ENCODE peak calls at places on chromosomes 3 and 15, in ten cellular contexts. One of them, this sample, is unnamed.

GRCh38 chr3:139252719-139253118 is 91.1 kb upstream of the MRPS22 start:
- DNase-seq in stimulated activated naive CD8-positive, alpha-beta T cell treated with anti-CD3 and anti-CD28 coated beads, Interleukin-15, Interleukin-2, amounts not matched to agents 100 U/mL and 50 U/mL, for 24 hours: no peak
- DNase-seq in progenitor cell of endocrine pancreas: no peak
- DNase-seq in GM12864: no peak
- DNase-seq in dermis blood vessel endothelial cell: no peak
- DNase-seq in H7: no peak
- DNase-seq in stimulated activated CD4-positive, alpha-beta T cell treated with anti-CD3 and anti-CD28 coated beads, TNF-alpha, amount 100 ng/mL, for 48 hours: no peak
- DNase-seq in aorta: no peak
- DNase-seq in H54: no peak
- DNase-seq in RWPE1: no peak
- DNase-seq in this sample: no peak

GRCh38 chr3:53168175-53168923 is 7.3 kb downstream of the PRKCD start:
- DNase-seq in stimulated activated naive CD8-positive, alpha-beta T cell treated with anti-CD3 and anti-CD28 coated beads, Interleukin-15, Interleukin-2, amounts not matched to agents 100 U/mL and 50 U/mL, for 24 hours: no peak
- DNase-seq in progenitor cell of endocrine pancreas: no peak
- DNase-seq in GM12864: no peak
- DNase-seq in dermis blood vessel endothelial cell: no peak
- DNase-seq in H7: peak
- DNase-seq in stimulated activated CD4-positive, alpha-beta T cell treated with anti-CD3 and anti-CD28 coated beads, TNF-alpha, amount 100 ng/mL, for 48 hours: no peak
- DNase-seq in aorta: peak
- DNase-seq in H54: no peak
- DNase-seq in RWPE1: no peak
- DNase-seq in this sample: no peak

GRCh38 chr3:141746962-141747361 is 8.9 kb downstream of the RNF7 start:
- DNase-seq in stimulated activated naive CD8-positive, alpha-beta T cell treated with anti-CD3 and anti-CD28 coated beads, Interleukin-15, Interleukin-2, amounts not matched to agents 100 U/mL and 50 U/mL, for 24 hours: no peak
- DNase-seq in progenitor cell of endocrine pancreas: no peak
- DNase-seq in GM12864: no peak
- DNase-seq in dermis blood vessel endothelial cell: no peak
- DNase-seq in H7: no peak
- DNase-seq in stimulated activated CD4-positive, alpha-beta T cell treated with anti-CD3 and anti-CD28 coated beads, TNF-alpha, amount 100 ng/mL, for 48 hours: no peak
- DNase-seq in aorta: no peak
- DNase-seq in H54: no peak
- DNase-seq in RWPE1: no peak
- DNase-seq in this sample: no peak

GRCh38 chr3:50616003-50616769 is 765 bp upstream of the MAPKAPK3 start:
- DNase-seq in stimulated activated naive CD8-positive, alpha-beta T cell treated with anti-CD3 and anti-CD28 coated beads, Interleukin-15, Interleukin-2, amounts not matched to agents 100 U/mL and 50 U/mL, for 24 hours: peak
- DNase-seq in progenitor cell of endocrine pancreas: peak
- DNase-seq in GM12864: peak
- DNase-seq in dermis blood vessel endothelial cell: peak
- DNase-seq in H7: peak
- DNase-seq in stimulated activated CD4-positive, alpha-beta T cell treated with anti-CD3 and anti-CD28 coated beads, TNF-alpha, amount 100 ng/mL, for 48 hours: peak
- DNase-seq in aorta: peak
- DNase-seq in H54: peak
- DNase-seq in RWPE1: peak
- DNase-seq in this sample: peak

GRCh38 chr3:189563841-189564563 is 67.2 kb upstream of the TP63 start:
- DNase-seq in stimulated activated naive CD8-positive, alpha-beta T cell treated with anti-CD3 and anti-CD28 coated beads, Interleukin-15, Interleukin-2, amounts not matched to agents 100 U/mL and 50 U/mL, for 24 hours: peak
- DNase-seq in progenitor cell of endocrine pancreas: no peak
- DNase-seq in GM12864: peak
- DNase-seq in dermis blood vessel endothelial cell: no peak
- DNase-seq in H7: no peak
- DNase-seq in stimulated activated CD4-positive, alpha-beta T cell treated with anti-CD3 and anti-CD28 coated beads, TNF-alpha, amount 100 ng/mL, for 48 hours: peak
- DNase-seq in aorta: no peak
- DNase-seq in H54: peak
- DNase-seq in RWPE1: peak
- DNase-seq in this sample: peak

GRCh38 chr3:38227989-38228388 is 37.6 kb upstream of the SLC22A13 start:
- DNase-seq in stimulated activated naive CD8-positive, alpha-beta T cell treated with anti-CD3 and anti-CD28 coated beads, Interleukin-15, Interleukin-2, amounts not matched to agents 100 U/mL and 50 U/mL, for 24 hours: no peak
- DNase-seq in progenitor cell of endocrine pancreas: no peak
- DNase-seq in GM12864: no peak
- DNase-seq in dermis blood vessel endothelial cell: peak
- DNase-seq in H7: no peak
- DNase-seq in stimulated activated CD4-positive, alpha-beta T cell treated with anti-CD3 and anti-CD28 coated beads, TNF-alpha, amount 100 ng/mL, for 48 hours: no peak
- DNase-seq in aorta: no peak
- DNase-seq in H54: no peak
- DNase-seq in RWPE1: peak
- DNase-seq in this sample: peak

GRCh38 chr15:80163217-80163616 is 10.4 kb downstream of the FAH start:
- DNase-seq in stimulated activated naive CD8-positive, alpha-beta T cell treated with anti-CD3 and anti-CD28 coated beads, Interleukin-15, Interleukin-2, amounts not matched to agents 100 U/mL and 50 U/mL, for 24 hours: no peak
- DNase-seq in progenitor cell of endocrine pancreas: no peak
- DNase-seq in GM12864: no peak
- DNase-seq in dermis blood vessel endothelial cell: no peak
- DNase-seq in H7: peak
- DNase-seq in stimulated activated CD4-positive, alpha-beta T cell treated with anti-CD3 and anti-CD28 coated beads, TNF-alpha, amount 100 ng/mL, for 48 hours: no peak
- DNase-seq in aorta: no peak
- DNase-seq in H54: no peak
- DNase-seq in RWPE1: no peak
- DNase-seq in this sample: no peak

GRCh38 chr15:66621491-66622467 is 56.0 kb upstream of the LCTL start:
- DNase-seq in stimulated activated naive CD8-positive, alpha-beta T cell treated with anti-CD3 and anti-CD28 coated beads, Interleukin-15, Interleukin-2, amounts not matched to agents 100 U/mL and 50 U/mL, for 24 hours: no peak
- DNase-seq in progenitor cell of endocrine pancreas: no peak
- DNase-seq in GM12864: no peak
- DNase-seq in dermis blood vessel endothelial cell: no peak
- DNase-seq in H7: peak
- DNase-seq in stimulated activated CD4-positive, alpha-beta T cell treated with anti-CD3 and anti-CD28 coated beads, TNF-alpha, amount 100 ng/mL, for 48 hours: no peak
- DNase-seq in aorta: no peak
- DNase-seq in H54: no peak
- DNase-seq in RWPE1: no peak
- DNase-seq in this sample: no peak

GRCh38 chr3:183937601-183938286 is 53.1 kb upstream of the PARL start:
- DNase-seq in stimulated activated naive CD8-positive, alpha-beta T cell treated with anti-CD3 and anti-CD28 coated beads, Interleukin-15, Interleukin-2, amounts not matched to agents 100 U/mL and 50 U/mL, for 24 hours: no peak
- DNase-seq in progenitor cell of endocrine pancreas: no peak
- DNase-seq in GM12864: no peak
- DNase-seq in dermis blood vessel endothelial cell: no peak
- DNase-seq in H7: no peak
- DNase-seq in stimulated activated CD4-positive, alpha-beta T cell treated with anti-CD3 and anti-CD28 coated beads, TNF-alpha, amount 100 ng/mL, for 48 hours: no peak
- DNase-seq in aorta: no peak
- DNase-seq in H54: no peak
- DNase-seq in RWPE1: no peak
- DNase-seq in this sample: no peak

GRCh38 chr15:68424754-68425390 is 7.1 kb downstream of the ITGA11 start:
- DNase-seq in stimulated activated naive CD8-positive, alpha-beta T cell treated with anti-CD3 and anti-CD28 coated beads, Interleukin-15, Interleukin-2, amounts not matched to agents 100 U/mL and 50 U/mL, for 24 hours: no peak
- DNase-seq in progenitor cell of endocrine pancreas: no peak
- DNase-seq in GM12864: no peak
- DNase-seq in dermis blood vessel endothelial cell: no peak
- DNase-seq in H7: no peak
- DNase-seq in stimulated activated CD4-positive, alpha-beta T cell treated with anti-CD3 and anti-CD28 coated beads, TNF-alpha, amount 100 ng/mL, for 48 hours: no peak
- DNase-seq in aorta: no peak
- DNase-seq in H54: no peak
- DNase-seq in RWPE1: no peak
- DNase-seq in this sample: no peak

GRCh38 chr15:51104512-51104911 is 9.8 kb upstream of the TNFAIP8L3 start:
- DNase-seq in stimulated activated naive CD8-positive, alpha-beta T cell treated with anti-CD3 and anti-CD28 coated beads, Interleukin-15, Interleukin-2, amounts not matched to agents 100 U/mL and 50 U/mL, for 24 hours: no peak
- DNase-seq in progenitor cell of endocrine pancreas: no peak
- DNase-seq in GM12864: no peak
- DNase-seq in dermis blood vessel endothelial cell: no peak
- DNase-seq in H7: no peak
- DNase-seq in stimulated activated CD4-positive, alpha-beta T cell treated with anti-CD3 and anti-CD28 coated beads, TNF-alpha, amount 100 ng/mL, for 48 hours: no peak
- DNase-seq in aorta: peak
- DNase-seq in H54: no peak
- DNase-seq in RWPE1: no peak
- DNase-seq in this sample: no peak

GRCh38 chr15:81442454-81442853 is 68.4 kb upstream of the TMC3 start:
- DNase-seq in stimulated activated naive CD8-positive, alpha-beta T cell treated with anti-CD3 and anti-CD28 coated beads, Interleukin-15, Interleukin-2, amounts not matched to agents 100 U/mL and 50 U/mL, for 24 hours: no peak
- DNase-seq in progenitor cell of endocrine pancreas: no peak
- DNase-seq in GM12864: no peak
- DNase-seq in dermis blood vessel endothelial cell: no peak
- DNase-seq in H7: no peak
- DNase-seq in stimulated activated CD4-positive, alpha-beta T cell treated with anti-CD3 and anti-CD28 coated beads, TNF-alpha, amount 100 ng/mL, for 48 hours: no peak
- DNase-seq in aorta: no peak
- DNase-seq in H54: no peak
- DNase-seq in RWPE1: no peak
- DNase-seq in this sample: no peak

GRCh38 chr15:52178765-52179164 is 12.4 kb downstream of the GNB5 start:
- DNase-seq in stimulated activated naive CD8-positive, alpha-beta T cell treated with anti-CD3 and anti-CD28 coated beads, Interleukin-15, Interleukin-2, amounts not matched to agents 100 U/mL and 50 U/mL, for 24 hours: no peak
- DNase-seq in progenitor cell of endocrine pancreas: no peak
- DNase-seq in GM12864: no peak
- DNase-seq in dermis blood vessel endothelial cell: peak
- DNase-seq in H7: no peak
- DNase-seq in stimulated activated CD4-positive, alpha-beta T cell treated with anti-CD3 and anti-CD28 coated beads, TNF-alpha, amount 100 ng/mL, for 48 hours: no peak
- DNase-seq in aorta: no peak
- DNase-seq in H54: no peak
- DNase-seq in RWPE1: peak
- DNase-seq in this sample: peak

GRCh38 chr3:189123595-189124387 is 48.0 kb upstream of the TPRG1 start:
- DNase-seq in stimulated activated naive CD8-positive, alpha-beta T cell treated with anti-CD3 and anti-CD28 coated beads, Interleukin-15, Interleukin-2, amounts not matched to agents 100 U/mL and 50 U/mL, for 24 hours: no peak
- DNase-seq in progenitor cell of endocrine pancreas: no peak
- DNase-seq in GM12864: no peak
- DNase-seq in dermis blood vessel endothelial cell: no peak
- DNase-seq in H7: no peak
- DNase-seq in stimulated activated CD4-positive, alpha-beta T cell treated with anti-CD3 and anti-CD28 coated beads, TNF-alpha, amount 100 ng/mL, for 48 hours: no peak
- DNase-seq in aorta: no peak
- DNase-seq in H54: no peak
- DNase-seq in RWPE1: no peak
- DNase-seq in this sample: no peak

GRCh38 chr3:62318365-62318751 is 55.0 kb downstream of the FEZF2 start:
- DNase-seq in stimulated activated naive CD8-positive, alpha-beta T cell treated with anti-CD3 and anti-CD28 coated beads, Interleukin-15, Interleukin-2, amounts not matched to agents 100 U/mL and 50 U/mL, for 24 hours: no peak
- DNase-seq in progenitor cell of endocrine pancreas: no peak
- DNase-seq in GM12864: no peak
- DNase-seq in dermis blood vessel endothelial cell: no peak
- DNase-seq in H7: no peak
- DNase-seq in stimulated activated CD4-positive, alpha-beta T cell treated with anti-CD3 and anti-CD28 coated beads, TNF-alpha, amount 100 ng/mL, for 48 hours: no peak
- DNase-seq in aorta: no peak
- DNase-seq in H54: no peak
- DNase-seq in RWPE1: no peak
- DNase-seq in this sample: no peak

GRCh38 chr3:177781686-177782161 is 584.4 kb upstream of the TBL1XR1 start:
- DNase-seq in stimulated activated naive CD8-positive, alpha-beta T cell treated with anti-CD3 and anti-CD28 coated beads, Interleukin-15, Interleukin-2, amounts not matched to agents 100 U/mL and 50 U/mL, for 24 hours: no peak
- DNase-seq in progenitor cell of endocrine pancreas: no peak
- DNase-seq in GM12864: no peak
- DNase-seq in dermis blood vessel endothelial cell: no peak
- DNase-seq in H7: no peak
- DNase-seq in stimulated activated CD4-positive, alpha-beta T cell treated with anti-CD3 and anti-CD28 coated beads, TNF-alpha, amount 100 ng/mL, for 48 hours: no peak
- DNase-seq in aorta: peak
- DNase-seq in H54: no peak
- DNase-seq in RWPE1: no peak
- DNase-seq in this sample: no peak

GRCh38 chr3:55416381-55416821 is 70.7 kb downstream of the WNT5A start:
- DNase-seq in stimulated activated naive CD8-positive, alpha-beta T cell treated with anti-CD3 and anti-CD28 coated beads, Interleukin-15, Interleukin-2, amounts not matched to agents 100 U/mL and 50 U/mL, for 24 hours: no peak
- DNase-seq in progenitor cell of endocrine pancreas: no peak
- DNase-seq in GM12864: no peak
- DNase-seq in dermis blood vessel endothelial cell: no peak
- DNase-seq in H7: no peak
- DNase-seq in stimulated activated CD4-positive, alpha-beta T cell treated with anti-CD3 and anti-CD28 coated beads, TNF-alpha, amount 100 ng/mL, for 48 hours: no peak
- DNase-seq in aorta: no peak
- DNase-seq in H54: peak
- DNase-seq in RWPE1: peak
- DNase-seq in this sample: no peak

GRCh38 chr3:114902691-114903101 is 244.4 kb downstream of the ZBTB20 start:
- DNase-seq in stimulated activated naive CD8-positive, alpha-beta T cell treated with anti-CD3 and anti-CD28 coated beads, Interleukin-15, Interleukin-2, amounts not matched to agents 100 U/mL and 50 U/mL, for 24 hours: no peak
- DNase-seq in progenitor cell of endocrine pancreas: no peak
- DNase-seq in GM12864: no peak
- DNase-seq in dermis blood vessel endothelial cell: peak
- DNase-seq in H7: peak
- DNase-seq in stimulated activated CD4-positive, alpha-beta T cell treated with anti-CD3 and anti-CD28 coated beads, TNF-alpha, amount 100 ng/mL, for 48 hours: no peak
- DNase-seq in aorta: no peak
- DNase-seq in H54: no peak
- DNase-seq in RWPE1: no peak
- DNase-seq in this sample: no peak

GRCh38 chr15:56047354-56047753 is 53.9 kb upstream of the NEDD4 start:
- DNase-seq in stimulated activated naive CD8-positive, alpha-beta T cell treated with anti-CD3 and anti-CD28 coated beads, Interleukin-15, Interleukin-2, amounts not matched to agents 100 U/mL and 50 U/mL, for 24 hours: no peak
- DNase-seq in progenitor cell of endocrine pancreas: no peak
- DNase-seq in GM12864: no peak
- DNase-seq in dermis blood vessel endothelial cell: peak
- DNase-seq in H7: no peak
- DNase-seq in stimulated activated CD4-positive, alpha-beta T cell treated with anti-CD3 and anti-CD28 coated beads, TNF-alpha, amount 100 ng/mL, for 48 hours: no peak
- DNase-seq in aorta: no peak
- DNase-seq in H54: no peak
- DNase-seq in RWPE1: no peak
- DNase-seq in this sample: no peak

GRCh38 chr15:67063689-67064606 is 1.5 kb upstream of the SMAD3 start:
- DNase-seq in stimulated activated naive CD8-positive, alpha-beta T cell treated with anti-CD3 and anti-CD28 coated beads, Interleukin-15, Interleukin-2, amounts not matched to agents 100 U/mL and 50 U/mL, for 24 hours: peak
- DNase-seq in progenitor cell of endocrine pancreas: peak
- DNase-seq in GM12864: no peak
- DNase-seq in dermis blood vessel endothelial cell: no peak
- DNase-seq in H7: peak
- DNase-seq in stimulated activated CD4-positive, alpha-beta T cell treated with anti-CD3 and anti-CD28 coated beads, TNF-alpha, amount 100 ng/mL, for 48 hours: no peak
- DNase-seq in aorta: no peak
- DNase-seq in H54: no peak
- DNase-seq in RWPE1: no peak
- DNase-seq in this sample: no peak

GRCh38 chr3:74642876-74643275 is 28.4 kb upstream of the CNTN3 start:
- DNase-seq in stimulated activated naive CD8-positive, alpha-beta T cell treated with anti-CD3 and anti-CD28 coated beads, Interleukin-15, Interleukin-2, amounts not matched to agents 100 U/mL and 50 U/mL, for 24 hours: no peak
- DNase-seq in progenitor cell of endocrine pancreas: no peak
- DNase-seq in GM12864: no peak
- DNase-seq in dermis blood vessel endothelial cell: no peak
- DNase-seq in H7: no peak
- DNase-seq in stimulated activated CD4-positive, alpha-beta T cell treated with anti-CD3 and anti-CD28 coated beads, TNF-alpha, amount 100 ng/mL, for 48 hours: no peak
- DNase-seq in aorta: no peak
- DNase-seq in H54: no peak
- DNase-seq in RWPE1: no peak
- DNase-seq in this sample: no peak

GRCh38 chr3:14346642-14347041 is 55.8 kb upstream of the SLC6A6 start:
- DNase-seq in stimulated activated naive CD8-positive, alpha-beta T cell treated with anti-CD3 and anti-CD28 coated beads, Interleukin-15, Interleukin-2, amounts not matched to agents 100 U/mL and 50 U/mL, for 24 hours: no peak
- DNase-seq in progenitor cell of endocrine pancreas: no peak
- DNase-seq in GM12864: no peak
- DNase-seq in dermis blood vessel endothelial cell: no peak
- DNase-seq in H7: no peak
- DNase-seq in stimulated activated CD4-positive, alpha-beta T cell treated with anti-CD3 and anti-CD28 coated beads, TNF-alpha, amount 100 ng/mL, for 48 hours: no peak
- DNase-seq in aorta: no peak
- DNase-seq in H54: no peak
- DNase-seq in RWPE1: no peak
- DNase-seq in this sample: no peak

GRCh38 chr3:132253262-132253878 is 63.8 kb upstream of the ACP3 start:
- DNase-seq in stimulated activated naive CD8-positive, alpha-beta T cell treated with anti-CD3 and anti-CD28 coated beads, Interleukin-15, Interleukin-2, amounts not matched to agents 100 U/mL and 50 U/mL, for 24 hours: peak
- DNase-seq in progenitor cell of endocrine pancreas: no peak
- DNase-seq in GM12864: no peak
- DNase-seq in dermis blood vessel endothelial cell: peak
- DNase-seq in H7: peak
- DNase-seq in stimulated activated CD4-positive, alpha-beta T cell treated with anti-CD3 and anti-CD28 coated beads, TNF-alpha, amount 100 ng/mL, for 48 hours: no peak
- DNase-seq in aorta: no peak
- DNase-seq in H54: no peak
- DNase-seq in RWPE1: peak
- DNase-seq in this sample: peak

GRCh38 chr15:44694416-44694815 is 16.7 kb downstream of the PATL2 start:
- DNase-seq in stimulated activated naive CD8-positive, alpha-beta T cell treated with anti-CD3 and anti-CD28 coated beads, Interleukin-15, Interleukin-2, amounts not matched to agents 100 U/mL and 50 U/mL, for 24 hours: no peak
- DNase-seq in progenitor cell of endocrine pancreas: no peak
- DNase-seq in GM12864: no peak
- DNase-seq in dermis blood vessel endothelial cell: no peak
- DNase-seq in H7: no peak
- DNase-seq in stimulated activated CD4-positive, alpha-beta T cell treated with anti-CD3 and anti-CD28 coated beads, TNF-alpha, amount 100 ng/mL, for 48 hours: no peak
- DNase-seq in aorta: no peak
- DNase-seq in H54: no peak
- DNase-seq in RWPE1: no peak
- DNase-seq in this sample: no peak

GRCh38 chr15:94126999-94127398 is 104.4 kb upstream of the MCTP2 start:
- DNase-seq in stimulated activated naive CD8-positive, alpha-beta T cell treated with anti-CD3 and anti-CD28 coated beads, Interleukin-15, Interleukin-2, amounts not matched to agents 100 U/mL and 50 U/mL, for 24 hours: no peak
- DNase-seq in progenitor cell of endocrine pancreas: no peak
- DNase-seq in GM12864: no peak
- DNase-seq in dermis blood vessel endothelial cell: no peak
- DNase-seq in H7: no peak
- DNase-seq in stimulated activated CD4-positive, alpha-beta T cell treated with anti-CD3 and anti-CD28 coated beads, TNF-alpha, amount 100 ng/mL, for 48 hours: no peak
- DNase-seq in aorta: no peak
- DNase-seq in H54: no peak
- DNase-seq in RWPE1: no peak
- DNase-seq in this sample: no peak

GRCh38 chr15:29736012-29736744 is 86.1 kb downstream of the TJP1 start:
- DNase-seq in stimulated activated naive CD8-positive, alpha-beta T cell treated with anti-CD3 and anti-CD28 coated beads, Interleukin-15, Interleukin-2, amounts not matched to agents 100 U/mL and 50 U/mL, for 24 hours: no peak
- DNase-seq in progenitor cell of endocrine pancreas: no peak
- DNase-seq in GM12864: no peak
- DNase-seq in dermis blood vessel endothelial cell: no peak
- DNase-seq in H7: no peak
- DNase-seq in stimulated activated CD4-positive, alpha-beta T cell treated with anti-CD3 and anti-CD28 coated beads, TNF-alpha, amount 100 ng/mL, for 48 hours: no peak
- DNase-seq in aorta: no peak
- DNase-seq in H54: no peak
- DNase-seq in RWPE1: no peak
- DNase-seq in this sample: no peak

GRCh38 chr3:129078510-129078909 is 17.9 kb downstream of the GP9 start:
- DNase-seq in stimulated activated naive CD8-positive, alpha-beta T cell treated with anti-CD3 and anti-CD28 coated beads, Interleukin-15, Interleukin-2, amounts not matched to agents 100 U/mL and 50 U/mL, for 24 hours: no peak
- DNase-seq in progenitor cell of endocrine pancreas: no peak
- DNase-seq in GM12864: no peak
- DNase-seq in dermis blood vessel endothelial cell: no peak
- DNase-seq in H7: no peak
- DNase-seq in stimulated activated CD4-positive, alpha-beta T cell treated with anti-CD3 and anti-CD28 coated beads, TNF-alpha, amount 100 ng/mL, for 48 hours: no peak
- DNase-seq in aorta: peak
- DNase-seq in H54: no peak
- DNase-seq in RWPE1: no peak
- DNase-seq in this sample: no peak

GRCh38 chr3:123741058-123741511 is 143.0 kb downstream of the MYLK start:
- DNase-seq in stimulated activated naive CD8-positive, alpha-beta T cell treated with anti-CD3 and anti-CD28 coated beads, Interleukin-15, Interleukin-2, amounts not matched to agents 100 U/mL and 50 U/mL, for 24 hours: no peak
- DNase-seq in progenitor cell of endocrine pancreas: no peak
- DNase-seq in GM12864: no peak
- DNase-seq in dermis blood vessel endothelial cell: no peak
- DNase-seq in H7: no peak
- DNase-seq in stimulated activated CD4-positive, alpha-beta T cell treated with anti-CD3 and anti-CD28 coated beads, TNF-alpha, amount 100 ng/mL, for 48 hours: no peak
- DNase-seq in aorta: no peak
- DNase-seq in H54: no peak
- DNase-seq in RWPE1: no peak
- DNase-seq in this sample: no peak

This sample was measured in RKO.